ENCODE peak calls at places on chromosomes 4 and X, in ten cellular contexts. R, B, Z, E, J, L, M, P, I and N are unnamed samples.

GRCh38 chr4:47145630-47146029 is 114.3 kb downstream of the GABRB1 start:
- DNase-seq in R (no peak), B (no peak), Z (peak), E (no peak), J (peak), L (no peak), M (no peak), P (peak), I (no peak), N (no peak)

GRCh38 chrX:125710403-125711062 is 390.9 kb downstream of the TEX13C start:
- DNase-seq in R (no peak), B (no peak), Z (no peak), E (no peak), J (no peak), L (no peak), M (no peak), P (no peak), I (no peak), N (no peak)

GRCh38 chr4:26050212-26050643 is 136.2 kb downstream of the SMIM20 start:
- DNase-seq in R (no peak), B (peak), Z (no peak), E (no peak), J (no peak), L (no peak), M (no peak), P (no peak), I (peak), N (no peak)

GRCh38 chr4:145887241-145887964 is 51.2 kb downstream of the ZNF827 start:
- DNase-seq in R (no peak), B (no peak), Z (peak), E (no peak), J (no peak), L (no peak), M (peak), P (no peak), I (no peak), N (no peak)

GRCh38 chr4:95410387-95411005 is 138.3 kb downstream of the UNC5C start:
- DNase-seq in R (no peak), B (no peak), Z (no peak), E (no peak), J (no peak), L (no peak), M (no peak), P (no peak), I (no peak), N (no peak)

GRCh38 chrX:154399527-154400368 is 1.6 kb downstream of the RPL10 start:
- DNase-seq in R (no peak), B (no peak), Z (peak), E (peak), J (no peak), L (no peak), M (no peak), P (no peak), I (no peak), N (no peak)

GRCh38 chrX:80335062-80335830 is 85.0 kb upstream of the TENT5D start:
- DNase-seq in R (no peak), B (peak), Z (no peak), E (no peak), J (peak), L (peak), M (no peak), P (no peak), I (no peak), N (peak)

GRCh38 chr4:69830529-69831269 is 29.2 kb downstream of the SULT1E1 start:
- DNase-seq in R (peak), B (no peak), Z (no peak), E (no peak), J (peak), L (no peak), M (peak), P (no peak), I (no peak), N (no peak)

GRCh38 chrX:103464071-103464773 is 55.1 kb downstream of the RAB40A start:
- DNase-seq in R (peak), B (no peak), Z (peak), E (no peak), J (peak), L (no peak), M (peak), P (peak), I (no peak), N (peak)

GRCh38 chr4:6538586-6538985 is 36.4 kb upstream of the MAN2B2 start:
- DNase-seq in R (no peak), B (no peak), Z (no peak), E (no peak), J (no peak), L (no peak), M (no peak), P (no peak), I (no peak), N (no peak)

GRCh38 chr4:26362745-26363439 is 42.1 kb downstream of the RBPJ start:
- DNase-seq in R (no peak), B (no peak), Z (peak), E (no peak), J (no peak), L (no peak), M (no peak), P (no peak), I (no peak), N (no peak)

GRCh38 chrX:53039239-53039638 is 9.3 kb upstream of the GPR173 start:
- DNase-seq in R (no peak), B (no peak), Z (no peak), E (no peak), J (no peak), L (no peak), M (no peak), P (no peak), I (no peak), N (no peak)

GRCh38 chr4:83556006-83556712 is 20.3 kb downstream of the GPAT3 start:
- DNase-seq in R (peak), B (no peak), Z (no peak), E (no peak), J (no peak), L (no peak), M (no peak), P (no peak), I (no peak), N (no peak)

GRCh38 chrX:137040113-137040794 is 6.5 kb upstream of the GPR101 start:
- DNase-seq in R (no peak), B (no peak), Z (no peak), E (no peak), J (no peak), L (no peak), M (no peak), P (no peak), I (no peak), N (no peak)

GRCh38 chr4:58649236-58649635 is 1539.1 kb upstream of the IGFBP7 start:
- DNase-seq in R (no peak), B (no peak), Z (no peak), E (no peak), J (no peak), L (no peak), M (no peak), P (no peak), I (no peak), N (no peak)

GRCh38 chr4:40180356-40180755 is 16.5 kb upstream of the RHOH start:
- DNase-seq in R (no peak), B (no peak), Z (peak), E (no peak), J (peak), L (no peak), M (peak), P (peak), I (no peak), N (no peak)

GRCh38 chr4:4327652-4328121 is 37.6 kb downstream of the ZBTB49 start:
- DNase-seq in R (no peak), B (peak), Z (peak), E (no peak), J (peak), L (no peak), M (peak), P (no peak), I (no peak), N (no peak)

GRCh38 chr4:1045193-1045594 is 33.8 kb downstream of the FGFRL1 start:
- DNase-seq in R (no peak), B (peak), Z (no peak), E (no peak), J (peak), L (no peak), M (no peak), P (no peak), I (no peak), N (no peak)

GRCh38 chr4:29861307-29861706 is 858.9 kb upstream of the PCDH7 start:
- DNase-seq in R (no peak), B (no peak), Z (peak), E (no peak), J (no peak), L (no peak), M (no peak), P (peak), I (no peak), N (no peak)

GRCh38 chr4:140861359-140862181 is 105.4 kb upstream of the TBC1D9 start:
- DNase-seq in R (peak), B (peak), Z (peak), E (no peak), J (peak), L (peak), M (peak), P (peak), I (peak), N (peak)

GRCh38 chr4:25560605-25561004 is 95.0 kb upstream of the SLC34A2 start:
- DNase-seq in R (no peak), B (no peak), Z (no peak), E (no peak), J (no peak), L (no peak), M (no peak), P (no peak), I (no peak), N (no peak)